ENCODE peak calls at places on chromosomes 3 and 15, in four cellular contexts. N, U, O and D are unnamed samples. For H3K9me3, the result is how much of the 10 kb centered on the place peaks cover.

GRCh38 chr15:43463998-43464397 is 29.0 kb downstream of the TP53BP1 start:
- DNase-seq in N (no peak), U (no peak), O (no peak), D (no peak)

GRCh38 chr3:8575364-8576104 is 69.1 kb downstream of the SSUH2 start:
- DNase-seq in N (no peak), U (no peak), O (no peak), D (no peak)

GRCh38 chr3:51371943-51372557 is 13.0 kb upstream of the MANF start:
- DNase-seq in N (peak), U (peak), O (peak), D (peak)

GRCh38 chr3:161347726-161348125 is 23.6 kb downstream of the SPTSSB start:
- DNase-seq in N (no peak), U (no peak), O (no peak), D (no peak)

GRCh38 chr3:29644261-29644660 is 363.4 kb downstream of the RBMS3 start:
- DNase-seq in N (no peak), U (no peak), O (no peak), D (no peak)

GRCh38 chr3:188546835-188547670 is 393.1 kb downstream of the LPP start:
- DNase-seq in N (no peak), U (peak), O (no peak), D (no peak)

GRCh38 chr15:71515375-71516186 is 294.8 kb upstream of the NR2E3 start:
- DNase-seq in N (no peak), U (no peak), O (no peak), D (peak)

GRCh38 chr3:184733971-184734608 is 22.2 kb upstream of the MAGEF1 start:
- DNase-seq in N (no peak), U (no peak), O (peak), D (no peak)

GRCh38 chr15:55980511-55980910 is 12.9 kb downstream of the NEDD4 start:
- DNase-seq in N (no peak), U (no peak), O (no peak), D (no peak)

GRCh38 chr3:194300392-194300758 is 50.8 kb downstream of the CPN2 start:
- DNase-seq in N (peak), U (peak), O (peak), D (no peak)

GRCh38 chr3:42492508-42493080 is 9.8 kb upstream of the VIPR1 start:
- DNase-seq in N (no peak), U (no peak), O (peak), D (no peak)

GRCh38 chr3:194206375-194206774 is 70.4 kb downstream of the HES1 start:
- DNase-seq in N (no peak), U (no peak), O (no peak), D (no peak)

GRCh38 chr3:196650740-196651311 is 11.3 kb downstream of the NRROS start:
- DNase-seq in N (peak), U (peak), O (no peak), D (no peak)

GRCh38 chr3:125054436-125055164 is 1.2 kb downstream of the HEG1 start:
- DNase-seq in N (no peak), U (peak), O (no peak), D (peak)

GRCh38 chr15:44545934-44546802 is 9.2 kb downstream of the EIF3J start:
- DNase-seq in N (no peak), U (no peak), O (no peak), D (no peak)

GRCh38 chr3:14175383-14176037 is 2.9 kb downstream of the XPC start:
- DNase-seq in N (no peak), U (no peak), O (no peak), D (peak)

GRCh38 chr15:46461416-46461815 is 826.6 kb downstream of the SQOR start:
- DNase-seq in N (no peak), U (peak), O (no peak), D (no peak)

GRCh38 chr15:61243984-61244593 is 15.0 kb upstream of the RORA start:
- DNase-seq in N (no peak), U (no peak), O (no peak), D (no peak)

GRCh38 chr15:74798388-74799254 is 14.0 kb upstream of the LMAN1L start:
- DNase-seq in N (peak), U (no peak), O (no peak), D (peak)

GRCh38 chr3:168047190-168047795 is 48.4 kb downstream of the GOLIM4 start:
- DNase-seq in N (no peak), U (peak), O (no peak), D (peak)

GRCh38 chr3:193053031-193053430 is 135.4 kb upstream of the MB21D2 start:
- DNase-seq in N (no peak), U (no peak), O (no peak), D (no peak)

GRCh38 chr3:124636101-124636862 is 94.0 kb upstream of the UMPS start:
- DNase-seq in N (no peak), U (no peak), O (no peak), D (peak)

DNA sequence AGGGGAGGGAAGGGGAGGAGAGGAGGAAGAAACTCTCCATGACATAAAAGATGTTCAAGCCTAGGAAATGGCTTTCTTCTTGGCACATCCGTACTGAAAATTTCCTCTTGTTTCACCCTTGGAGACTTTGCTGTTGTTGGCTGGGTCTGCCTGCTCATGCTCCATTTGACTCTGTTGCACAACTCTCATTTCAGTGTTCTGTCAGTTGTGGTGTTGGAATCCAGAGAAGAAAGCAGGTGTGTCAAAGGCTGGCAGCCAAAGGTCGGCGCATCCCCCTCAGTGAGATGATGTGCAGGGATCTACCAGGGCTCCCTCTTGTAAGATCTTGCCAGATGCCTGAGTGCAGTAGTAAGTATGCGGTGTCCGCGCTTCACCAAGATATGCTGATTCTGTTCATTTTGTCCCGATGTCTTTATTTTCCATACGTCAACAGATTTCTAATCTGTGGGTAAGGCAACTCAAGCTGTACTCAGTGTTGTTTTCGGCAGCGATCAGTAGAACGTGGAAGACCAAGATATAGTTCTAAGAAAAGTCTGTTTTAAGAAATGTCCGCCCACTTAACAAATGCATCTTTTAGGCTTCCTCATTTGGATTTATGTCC is 265.2 kb upstream of the GOLGA6L4 start:
- DNase-seq in N (no peak), U (no peak), O (no peak), D (no peak)
- H3K27ac ChIP-seq in N (no peak), U (no peak), O (no peak), D (no peak)

GRCh38 chr3:17945799-17946381 is 203.5 kb upstream of the TBC1D5 start:
- DNase-seq in N (no peak), U (no peak), O (no peak), D (no peak)

GRCh38 chr3:17941766-17942165 is 199.3 kb upstream of the TBC1D5 start:
- DNase-seq in N (no peak), U (no peak), O (no peak), D (no peak)

GRCh38 chr3:17941134-17941533 is 198.7 kb upstream of the TBC1D5 start:
- DNase-seq in N (no peak), U (no peak), O (no peak), D (no peak)

GRCh38 chr3:17945018-17945798 is 202.8 kb upstream of the TBC1D5 start:
- DNase-seq in N (no peak), U (no peak), O (no peak), D (peak)

GRCh38 chr3:17942856-17943255 is 200.4 kb upstream of the TBC1D5 start:
- DNase-seq in N (no peak), U (no peak), O (no peak), D (no peak)
- H3K9me3 ChIP-seq in N (under half), U (under half), O (under half), D (under half)

GRCh38 chr3:128222771-128223386 is 69.6 kb downstream of the EEFSEC start:
- DNase-seq in N (no peak), U (no peak), O (peak), D (no peak)
- H3K27ac ChIP-seq in N (no peak), U (no peak), O (no peak), D (no peak)

GRCh38 chr3:198112031-198112430 is 152.0 kb downstream of the LMLN start:
- DNase-seq in N (no peak), U (no peak), O (no peak), D (no peak)
- H3K9me3 ChIP-seq in N (under half), U (under half), O (under half), D (under half)

DNA sequence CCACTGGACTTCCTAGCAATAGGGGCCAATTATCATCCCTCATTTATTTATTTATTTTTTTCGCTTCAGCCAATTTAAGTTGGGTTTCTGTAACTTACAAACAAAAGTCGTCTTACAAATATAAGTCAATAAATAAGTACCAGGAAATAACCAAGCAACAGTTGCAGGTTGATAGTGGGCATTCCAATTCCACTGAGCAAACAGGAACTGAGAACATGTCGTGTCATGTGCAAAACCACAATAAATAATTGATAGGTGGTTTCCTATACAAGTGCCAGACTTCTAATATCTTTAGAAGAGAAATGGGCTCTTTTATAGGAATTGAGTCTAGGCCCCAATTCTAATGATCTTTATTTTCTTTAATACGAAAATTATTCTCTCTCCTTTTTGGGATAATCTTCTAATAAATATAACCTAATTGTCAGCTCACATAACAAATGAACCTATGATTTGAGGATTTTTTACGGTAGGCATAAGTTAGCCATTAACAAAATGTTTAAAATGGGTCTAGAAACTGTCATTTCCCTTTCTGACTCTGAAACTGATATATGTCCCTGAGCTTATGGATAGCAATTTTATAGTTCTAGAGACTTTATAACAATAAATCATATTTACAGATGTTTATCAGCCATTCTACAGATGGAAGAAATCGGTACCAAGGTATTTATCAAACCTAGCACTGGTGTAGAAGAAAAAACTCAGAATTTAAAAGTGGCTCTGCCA is 571.8 kb downstream of the FOXP1 start:
- DNase-seq in N (no peak), U (no peak), O (no peak), D (peak)
- H3K27ac ChIP-seq in N (peak), U (no peak), O (no peak), D (no peak)

GRCh38 chr15:20659265-20659664 is 117.7 kb upstream of the GOLGA6L6 start:
- DNase-seq in N (no peak), U (no peak), O (no peak), D (no peak)
- H3K9me3 ChIP-seq in N (under half), U (under half), O (under half), D (under half)

GRCh38 chr3:126338796-126339241 is 18.4 kb downstream of the KLF15 start:
- DNase-seq in N (peak), U (no peak), O (peak), D (no peak)
- H3K27ac ChIP-seq in N (no peak), U (no peak), O (no peak), D (no peak)

GRCh38 chr3:127889976-127890650 is 24.9 kb upstream of the KBTBD12 start:
- DNase-seq in N (no peak), U (no peak), O (no peak), D (peak)
- H3K9me3 ChIP-seq in N (under half), U (under half), O (under half), D (under half)

DNA sequence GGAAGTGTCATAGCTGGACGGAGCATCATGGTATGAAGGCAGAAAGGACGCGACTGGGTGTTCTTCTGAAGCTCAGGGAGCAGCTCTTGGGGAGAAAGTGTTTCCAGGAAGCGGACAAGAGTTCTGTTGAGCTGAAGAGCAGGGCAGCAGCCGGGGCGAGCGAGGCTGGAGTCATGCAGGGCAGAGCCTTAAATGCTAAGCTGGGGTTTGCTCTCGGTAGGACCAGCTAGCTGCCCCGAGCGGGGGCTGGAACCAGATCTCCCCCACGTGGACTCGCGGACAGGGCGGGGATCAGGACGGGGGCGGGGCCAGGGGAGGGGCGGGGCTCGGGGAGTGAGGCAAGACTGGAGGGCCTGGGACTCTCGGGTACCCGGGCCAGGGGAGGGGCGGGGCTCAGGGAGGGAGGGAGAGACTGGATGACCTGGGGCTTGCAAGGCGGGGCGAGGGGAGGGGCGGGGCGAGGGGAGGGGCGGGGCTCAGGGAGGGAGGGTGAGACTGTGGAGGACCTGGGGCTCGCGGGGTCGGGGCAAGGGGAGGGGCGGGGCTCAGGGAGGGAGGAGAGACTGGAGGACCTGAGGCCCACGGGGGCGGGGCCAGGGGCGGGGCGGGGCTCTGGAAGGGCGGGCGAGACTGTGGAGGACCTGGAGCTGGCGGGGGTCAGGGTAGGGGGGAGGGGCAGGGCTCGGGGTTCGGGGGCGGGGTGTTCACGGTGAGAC is 461 bp upstream of the FAH start:
- DNase-seq in N (peak), U (peak), O (peak), D (peak)
- H3K27ac ChIP-seq in N (peak), U (peak), O (peak), D (no peak)